ENCODE peak calls at places on chromosome X, in seven cellular contexts. G is GM12878, P is HCT116, X is endothelial cell of umbilical vein, C is K562, D is HepG2, W is H1. M is an unnamed sample.

GRCh38 chrX:9163153-9163790 is 129.3 kb upstream of the FAM9B start:
- DNase-seq in C (no peak), G (no peak), D (no peak), X (peak), W (no peak), P (no peak), M (peak)

GRCh38 chrX:53065066-53065465 is 16.5 kb downstream of the GPR173 start:
- DNase-seq in W (no peak), D (no peak), C (no peak), P (no peak), G (no peak), X (no peak), M (no peak)

GRCh38 chrX:55715847-55716246 is 1.7 kb upstream of the RRAGB start:
- DNase-seq in P (no peak), X (no peak), D (peak), W (no peak), C (peak), G (no peak), M (no peak)

GRCh38 chrX:118423558-118423957 is 72.1 kb upstream of the DOCK11 start:
- DNase-seq in W (no peak), P (no peak), C (no peak), G (peak), X (no peak), D (no peak), M (no peak)

GRCh38 chrX:4182010-4182806 is 468.8 kb upstream of the PRKX start:
- DNase-seq in P (no peak), W (peak), G (no peak), D (no peak), C (no peak), X (no peak), M (no peak)

GRCh38 chrX:69961365-69962072 is 88.2 kb downstream of the AWAT2 start:
- DNase-seq in W (no peak), C (no peak), G (no peak), P (no peak), D (no peak), X (no peak), M (no peak)

GRCh38 chrX:41301438-41301824 is 32.5 kb upstream of the DDX3X start:
- DNase-seq in X (no peak), D (no peak), P (no peak), W (no peak), G (no peak), C (no peak), M (no peak)

GRCh38 chrX:119541188-119541587 is 24.0 kb downstream of the STEEP1 start:
- DNase-seq in W (no peak), D (no peak), C (no peak), G (no peak), X (peak), P (no peak), M (no peak)

GRCh38 chrX:118346258-118347094 is 570 bp downstream of the WDR44 start:
- DNase-seq in W (no peak), G (no peak), P (no peak), D (peak), X (peak), C (peak), M (no peak)

GRCh38 chrX:81259008-81259713 is 57.3 kb downstream of the SH3BGRL start:
- DNase-seq in G (no peak), W (no peak), X (no peak), D (no peak), C (no peak), P (no peak), M (no peak)

GRCh38 chrX:85084770-85085393 is 81.2 kb downstream of the APOOL start:
- DNase-seq in X (peak), D (peak), C (peak), P (peak), G (peak), W (no peak), M (peak)

GRCh38 chrX:50622751-50623150 is 152.1 kb upstream of the DGKK start:
- DNase-seq in D (no peak), C (no peak), P (no peak), X (no peak), W (no peak), G (no peak), M (no peak)

GRCh38 chrX:17242470-17242869 is 132.5 kb upstream of the NHS start:
- DNase-seq in C (peak), W (peak), G (no peak), X (peak), D (peak), P (peak), M (peak)

GRCh38 chrX:50700921-50701320 is 113.1 kb downstream of the SHROOM4 start:
- DNase-seq in P (no peak), D (no peak), X (no peak), C (no peak), W (no peak), G (no peak), M (no peak)

GRCh38 chrX:45322382-45322781 is 121.7 kb upstream of the DIPK2B start:
- DNase-seq in D (peak), P (peak), X (peak), W (peak), C (no peak), G (no peak), M (peak)

GRCh38 chrX:53440631-53441517 is 6.7 kb upstream of the HSD17B10 start:
- DNase-seq in P (no peak), G (no peak), W (peak), X (peak), D (peak), C (no peak), M (no peak)

GRCh38 chrX:97524997-97525396 is 641.3 kb downstream of the RPA4 start:
- DNase-seq in C (no peak), P (no peak), G (no peak), X (peak), D (no peak), W (no peak), M (no peak)

GRCh38 chrX:1463581-1464281 is 11.0 kb upstream of the ASMTL start:
- DNase-seq in C (no peak), D (no peak), W (peak), X (no peak), P (no peak), G (no peak), M (no peak)

GRCh38 chrX:257681-258289 is 23.4 kb upstream of the PLCXD1 start:
- DNase-seq in G (no peak), D (peak), W (no peak), C (no peak), P (no peak), X (no peak), M (no peak)

GRCh38 chrX:23334871-23335599 is 386 bp downstream of the PTCHD1 start:
- DNase-seq in X (no peak), G (no peak), C (no peak), W (peak), D (no peak), P (no peak), M (no peak)

GRCh38 chrX:109920325-109920724 is 82.6 kb upstream of the TMEM164 start:
- DNase-seq in G (no peak), C (peak), W (no peak), X (no peak), D (no peak), P (no peak), M (no peak)

GRCh38 chrX:47918274-47918673 is 81.6 kb downstream of the ZNF81 start:
- DNase-seq in C (no peak), G (no peak), X (no peak), D (no peak), W (no peak), P (no peak), M (no peak)

GRCh38 chrX:476724-477075 is 90.0 kb upstream of the PPP2R3B start:
- DNase-seq in G (no peak), X (no peak), W (no peak), C (no peak), D (no peak), P (no peak), M (no peak)

GRCh38 chrX:56928546-56928945 is 66.8 kb downstream of the SPIN3 start:
- DNase-seq in X (no peak), D (no peak), W (no peak), G (no peak), C (no peak), P (no peak), M (no peak)

GRCh38 chrX:119694601-119695534 is 1.9 kb upstream of the SEPTIN6 start:
- DNase-seq in W (peak), D (peak), P (no peak), G (no peak), C (no peak), X (no peak), M (no peak)

GRCh38 chrX:31499120-31499519 is 427.3 kb upstream of the FTHL17 start:
- DNase-seq in W (no peak), D (no peak), G (no peak), C (no peak), P (no peak), X (peak), M (no peak)

GRCh38 chrX:20609916-20610415 is 343.3 kb upstream of the RPS6KA3 start:
- DNase-seq in P (no peak), W (no peak), D (no peak), G (no peak), X (no peak), C (no peak), M (no peak)

GRCh38 chrX:137032378-137032694 is 1.5 kb downstream of the GPR101 start:
- DNase-seq in D (no peak), P (no peak), C (no peak), W (no peak), X (no peak), G (no peak), M (no peak)

GRCh38 chrX:151973851-151974335 is 583 bp downstream of the GABRE start:
- DNase-seq in X (peak), W (no peak), P (no peak), C (peak), D (no peak), G (no peak), M (no peak)

GRCh38 chrX:1534321-1535168 is 2.4 kb downstream of the P2RY8 start:
- DNase-seq in W (peak), P (no peak), G (no peak), X (no peak), C (no peak), D (no peak), M (no peak)

GRCh38 chrX:118990512-118991227 is 16.3 kb downstream of the LONRF3 start:
- DNase-seq in X (no peak), D (no peak), C (no peak), P (no peak), G (no peak), W (no peak), M (no peak)

GRCh38 chrX:45381366-45381765 is 180.7 kb upstream of the DIPK2B start:
- DNase-seq in C (no peak), W (no peak), X (no peak), G (no peak), P (no peak), D (no peak), M (no peak)

GRCh38 chrX:3393581-3394111 is 47.2 kb upstream of the MXRA5 start:
- DNase-seq in P (no peak), C (no peak), X (peak), D (no peak), G (no peak), W (no peak), M (no peak)

GRCh38 chrX:49002091-49002935 is at the start of gene GRIPAP1:
- DNase-seq in D (peak), P (peak), C (peak), X (peak), G (peak), W (peak), M (peak)
- H3K4me3 ChIP-seq in D (peak), P (peak), C (peak), X (peak), G (peak), W (peak), M (peak)

GRCh38 chrX:39736219-39737211 is 361.2 kb downstream of the BCOR start:
- DNase-seq in G (no peak), D (no peak), P (no peak), W (no peak), C (no peak), X (peak), M (no peak)
- TF ChIP-seq POLR2AphosphoS5 in G (no peak), D (no peak), P (no peak), W (no peak), C (no peak), X (peak), M (no peak)

DNA sequence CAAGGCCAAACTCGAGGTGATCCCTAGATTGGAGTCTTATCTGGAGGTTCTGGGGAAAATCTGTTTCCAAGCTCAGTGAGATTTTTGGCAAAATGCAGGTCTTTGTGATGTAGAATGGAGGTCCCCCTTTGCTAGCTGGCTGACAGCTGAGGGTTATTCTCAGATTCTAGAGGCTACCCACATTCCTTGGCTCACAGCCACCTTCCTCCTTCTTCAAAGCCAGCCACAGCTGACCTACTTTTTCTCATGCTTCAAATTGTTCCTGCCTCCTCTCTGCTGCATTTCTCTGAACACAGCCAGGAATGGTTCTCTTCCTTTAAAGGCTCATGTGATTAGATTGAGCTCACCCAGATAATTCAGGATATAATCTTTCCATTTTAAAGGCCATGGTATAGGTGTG is 86.9 kb downstream of the VCX3A start:
- DNase-seq in C (no peak), G (no peak), P (no peak), D (no peak), X (no peak), W (no peak), M (no peak)
- H3K9ac ChIP-seq in C (no peak), G (no peak), P (no peak), D (no peak), X (no peak), W (no peak), M (no peak)

DNA sequence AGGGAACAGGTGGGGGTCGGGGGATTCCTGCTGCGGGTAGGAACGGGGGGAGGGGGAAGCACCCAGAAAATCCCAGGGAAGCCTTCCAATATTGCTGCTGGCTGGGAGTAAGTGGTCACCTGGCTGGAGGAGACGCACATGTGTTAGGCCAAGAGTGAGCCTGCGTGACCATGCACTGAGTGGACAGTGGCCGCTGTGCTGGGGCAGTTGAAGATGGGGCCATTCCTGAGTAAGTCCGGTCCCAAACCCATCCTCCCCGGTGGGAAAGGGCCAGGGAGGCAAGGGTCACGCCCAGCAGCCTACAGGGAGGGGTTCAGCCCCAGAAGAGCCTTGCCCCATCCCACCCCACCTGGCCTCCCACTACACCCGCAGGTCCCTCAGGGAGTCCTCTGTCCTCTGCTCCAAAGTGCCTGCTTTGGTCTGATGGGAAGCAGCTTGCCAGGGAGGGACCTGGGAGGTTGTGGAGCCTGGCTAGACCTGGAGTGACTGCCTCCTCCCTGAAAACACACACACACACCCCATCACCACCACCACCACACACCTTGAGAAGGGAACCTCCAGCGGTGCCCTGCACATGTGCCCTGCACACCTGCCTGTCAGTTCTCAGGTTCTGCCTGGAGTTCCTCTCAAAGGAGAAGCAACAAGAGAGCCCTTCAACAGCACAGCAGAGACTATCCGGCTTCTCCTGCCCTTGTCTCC is 6.1 kb downstream of the L1CAM start:
- DNase-seq in G (no peak), X (no peak), C (no peak), D (no peak), P (no peak), W (no peak), M (no peak)
- H3K4me3 ChIP-seq in G (no peak), X (no peak), C (no peak), D (no peak), P (no peak), W (no peak), M (peak)

DNA sequence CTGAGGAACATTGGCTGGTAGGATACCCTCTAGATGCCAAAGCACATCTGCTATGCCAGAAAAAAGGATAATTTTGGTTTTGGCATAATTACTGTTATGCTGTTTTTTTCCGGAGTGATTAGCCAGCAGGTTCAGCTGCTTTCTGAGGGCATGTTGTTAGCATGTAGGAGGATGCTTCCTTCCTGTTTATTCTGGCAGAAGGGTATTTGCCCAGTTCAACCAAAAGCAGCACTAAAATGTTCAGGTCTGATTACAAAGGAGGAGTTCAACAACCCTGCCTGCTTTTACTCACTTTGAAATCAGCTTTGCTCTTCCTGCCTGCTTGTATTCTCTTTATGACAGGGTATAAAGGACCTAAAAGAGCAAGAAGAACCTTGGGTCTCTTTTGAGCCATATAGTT is 21.9 kb downstream of the ERCC6L start:
- DNase-seq in G (no peak), W (no peak), X (no peak), P (no peak), D (no peak), C (no peak), M (no peak)
- TF ChIP-seq POLR2AphosphoS5 in G (no peak), W (no peak), X (no peak), P (no peak), D (no peak), C (no peak), M (no peak)

DNA sequence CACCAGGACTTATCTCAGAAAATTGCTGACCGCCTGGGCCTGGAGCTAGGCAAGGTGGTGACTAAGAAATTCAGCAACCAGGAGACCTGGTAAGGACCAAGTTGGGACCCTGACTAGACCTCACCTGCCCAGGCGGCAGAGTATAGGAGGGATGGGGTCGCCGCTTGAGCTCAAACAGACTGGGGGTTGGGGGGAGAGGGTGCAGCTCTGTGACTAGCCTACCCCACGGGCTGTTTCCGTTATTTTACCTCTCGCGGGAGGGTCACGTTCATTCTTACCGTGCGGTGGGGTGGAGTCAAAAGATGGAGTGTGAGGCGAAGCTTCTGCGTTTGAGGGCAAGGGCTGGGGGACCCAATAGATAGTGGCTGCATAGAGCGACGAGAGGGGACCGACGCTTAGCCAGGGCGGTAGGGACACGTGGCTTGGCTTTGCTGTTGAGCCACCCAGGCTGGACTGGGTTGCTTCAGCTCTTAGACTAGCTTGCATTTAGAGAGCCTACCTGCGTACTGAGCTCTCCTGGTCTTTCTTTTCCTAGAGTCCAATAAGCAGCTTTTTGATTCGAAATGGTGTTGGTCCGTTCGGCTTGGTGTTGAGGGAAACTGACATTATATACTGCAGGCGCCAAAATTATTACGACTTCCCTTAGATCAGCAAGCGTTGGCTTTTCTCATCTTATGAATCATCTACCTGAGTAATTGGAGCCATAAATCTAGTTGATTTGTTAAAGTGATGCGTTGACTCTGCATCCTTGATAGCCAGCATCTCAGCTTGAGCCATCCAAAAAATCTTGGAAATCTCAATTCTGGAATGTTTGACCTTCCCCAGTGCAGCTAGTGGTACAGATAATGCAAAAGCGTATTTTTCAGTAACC is 587 bp downstream of the PRPS1 start:
- DNase-seq in D (peak), C (peak), G (no peak), W (peak), P (no peak), X (peak), M (no peak)
- H3K9ac ChIP-seq in D (peak), C (peak), G (peak), W (peak), P (peak), X (peak), M (peak)

DNA sequence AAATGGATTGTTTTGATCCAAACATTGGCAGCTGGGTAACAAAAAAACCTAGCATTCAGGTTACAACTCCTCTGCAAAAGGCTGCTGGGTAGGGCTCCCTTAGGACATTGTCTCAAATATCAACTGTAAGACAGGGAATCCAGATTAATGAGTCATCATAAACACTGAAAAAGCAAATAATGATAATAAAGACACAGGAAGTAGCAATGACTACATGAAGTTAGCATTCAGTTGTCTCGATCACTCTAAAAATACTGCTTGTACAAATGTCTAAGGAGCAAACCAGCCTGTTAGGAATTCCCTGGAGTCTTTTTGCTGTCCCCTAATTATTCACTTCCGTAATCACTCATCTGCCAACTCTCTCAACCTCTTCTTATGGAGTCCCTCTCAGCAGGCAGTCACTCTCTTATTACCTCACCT is 259.2 kb downstream of the GPC3 start:
- DNase-seq in W (no peak), G (no peak), D (peak), X (peak), C (no peak), P (peak), M (no peak)
- H3K4me3 ChIP-seq in W (no peak), G (no peak), D (no peak), X (no peak), C (no peak), P (no peak), M (no peak)

DNA sequence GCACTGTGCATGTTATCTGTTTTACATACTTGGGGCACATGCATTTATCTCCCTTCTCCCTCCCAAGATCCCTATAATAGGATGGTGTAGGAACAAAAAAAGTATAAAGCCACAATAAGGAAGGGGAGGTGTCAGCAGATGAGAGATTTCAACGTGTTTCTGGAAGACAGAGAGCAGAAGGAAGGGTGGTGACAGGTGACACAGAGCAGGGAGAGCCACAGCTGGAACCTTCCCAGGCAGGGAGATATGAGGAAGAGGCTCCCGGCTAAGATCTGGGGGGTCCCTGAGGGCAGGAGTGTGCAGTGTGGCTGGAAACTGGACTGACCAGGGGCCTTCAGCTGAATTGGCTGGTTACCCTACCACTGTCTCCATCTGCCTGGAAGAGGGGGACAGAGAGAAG is 107.4 kb downstream of the BCOR start:
- DNase-seq in P (no peak), D (no peak), W (no peak), C (no peak), G (no peak), X (no peak), M (no peak)
- TF ChIP-seq POLR2AphosphoS5 in P (no peak), D (no peak), W (no peak), C (no peak), G (no peak), X (no peak), M (no peak)